ENCODE peak calls at places on chromosomes 7 and 10, in four cellular contexts. Z is H1, S is K562, V is GM12878. D is an unnamed sample.

GRCh38 chr10:98323221-98324164 is 55.5 kb upstream of the LOXL4 start:
- DNase-seq in Z (no peak), S (peak), V (no peak), D (peak)

GRCh38 chr7:121803041-121803440 is 69.9 kb upstream of the PTPRZ1 start:
- DNase-seq in S (no peak), Z (no peak), V (no peak), D (no peak)

GRCh38 chr7:133910761-133911160 is 216.4 kb upstream of the LRGUK start:
- DNase-seq in V (no peak), Z (no peak), S (no peak), D (no peak)

GRCh38 chr10:113345860-113346259 is 207.0 kb upstream of the HABP2 start:
- DNase-seq in Z (no peak), S (no peak), V (no peak), D (no peak)

GRCh38 chr10:96244354-96244753 is 27.0 kb downstream of the BLNK start:
- DNase-seq in S (no peak), Z (no peak), V (peak), D (no peak)

GRCh38 chr7:33185786-33186185 is 56.4 kb downstream of the BBS9 start:
- DNase-seq in S (peak), V (no peak), Z (no peak), D (peak)

GRCh38 chr7:23093546-23093945 is 12.0 kb upstream of the KLHL7 start:
- DNase-seq in V (no peak), S (no peak), Z (no peak), D (no peak)

GRCh38 chr10:33385686-33386085 is 51.2 kb upstream of the NRP1 start:
- DNase-seq in V (no peak), Z (no peak), S (no peak), D (no peak)

GRCh38 chr10:110802551-110803238 is 69.0 kb upstream of the PDCD4 start:
- DNase-seq in S (no peak), V (peak), Z (no peak), D (peak)

GRCh38 chr7:155540553-155540952 is 5.8 kb downstream of the CNPY1 start:
- DNase-seq in Z (no peak), S (no peak), V (no peak), D (no peak)

GRCh38 chr10:110845756-110846620 is 25.7 kb upstream of the PDCD4 start:
- DNase-seq in Z (no peak), V (no peak), S (no peak), D (peak)

GRCh38 chr7:27106181-27106905 is 3.9 kb upstream of the HOXA2 start:
- DNase-seq in Z (peak), V (no peak), S (no peak), D (no peak)

DNA sequence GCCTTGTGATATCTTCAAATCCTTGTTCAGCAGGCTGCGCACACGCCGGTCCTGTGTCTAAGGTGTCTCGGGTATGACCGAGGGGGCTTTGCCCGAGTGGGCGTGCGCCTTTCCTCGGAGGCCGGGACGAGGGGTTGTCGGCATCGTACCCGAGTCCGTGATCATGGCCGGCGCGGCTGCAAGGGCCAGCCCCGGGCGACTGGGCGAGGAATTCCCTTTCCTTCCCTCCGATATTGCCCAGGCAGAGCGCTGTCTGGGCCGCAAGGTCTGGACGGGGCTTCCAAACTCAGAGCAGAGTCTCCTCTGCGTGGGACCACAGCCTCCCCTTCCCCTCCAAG is 59.7 kb downstream of the ZNF467 start:
- DNase-seq in Z (peak), V (no peak), S (no peak), D (no peak)
- TF ChIP-seq GABPA in Z (no peak), V (no peak), S (no peak), D (no peak)

DNA sequence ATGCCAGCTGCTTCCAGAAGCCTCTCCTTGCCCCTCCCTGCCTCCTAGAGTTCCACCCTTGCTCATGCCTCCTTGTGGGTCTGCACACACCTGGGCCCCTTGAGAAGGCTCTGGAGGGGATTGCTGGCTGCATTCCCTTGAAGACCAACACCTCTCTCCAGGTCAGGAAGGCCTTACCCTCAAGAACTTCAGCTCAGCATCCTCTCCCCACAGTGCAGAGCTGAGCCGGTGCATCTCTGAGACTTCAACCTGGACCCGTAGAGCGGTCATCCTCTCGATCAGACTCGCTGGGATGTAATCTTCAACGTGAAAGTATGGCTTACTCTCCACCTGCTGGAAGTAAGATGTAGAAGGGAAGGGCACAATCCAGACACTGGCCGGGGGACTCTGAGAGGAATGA is 62.7 kb downstream of the FRMPD2 start:
- DNase-seq in V (no peak), S (no peak), Z (no peak), D (no peak)
- TF ChIP-seq CBX5 in V (no peak), S (no peak), Z (no peak), D (no peak)

DNA sequence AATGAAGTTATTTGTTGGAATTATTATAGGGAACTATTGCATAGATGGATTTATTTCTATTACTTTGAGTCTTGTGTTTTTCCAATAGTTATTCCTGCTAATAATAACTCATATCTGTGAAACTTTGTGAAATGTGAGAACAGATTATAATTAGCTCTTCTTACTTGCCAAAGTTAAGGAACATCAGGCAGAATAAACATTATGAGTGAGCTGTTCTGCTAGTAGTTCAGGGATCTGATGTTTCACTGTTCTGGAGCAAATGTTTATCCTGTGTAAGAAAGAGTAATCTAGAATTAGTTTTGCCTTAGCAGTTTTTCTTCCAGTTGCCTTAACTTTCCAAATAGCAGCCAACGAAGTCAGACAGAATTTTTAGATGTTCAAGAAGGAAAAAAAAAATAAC is 245.2 kb upstream of the PLXDC2 start:
- DNase-seq in Z (no peak), V (no peak), S (no peak), D (no peak)
- TF ChIP-seq GABPA in Z (no peak), V (no peak), S (no peak), D (no peak)

DNA sequence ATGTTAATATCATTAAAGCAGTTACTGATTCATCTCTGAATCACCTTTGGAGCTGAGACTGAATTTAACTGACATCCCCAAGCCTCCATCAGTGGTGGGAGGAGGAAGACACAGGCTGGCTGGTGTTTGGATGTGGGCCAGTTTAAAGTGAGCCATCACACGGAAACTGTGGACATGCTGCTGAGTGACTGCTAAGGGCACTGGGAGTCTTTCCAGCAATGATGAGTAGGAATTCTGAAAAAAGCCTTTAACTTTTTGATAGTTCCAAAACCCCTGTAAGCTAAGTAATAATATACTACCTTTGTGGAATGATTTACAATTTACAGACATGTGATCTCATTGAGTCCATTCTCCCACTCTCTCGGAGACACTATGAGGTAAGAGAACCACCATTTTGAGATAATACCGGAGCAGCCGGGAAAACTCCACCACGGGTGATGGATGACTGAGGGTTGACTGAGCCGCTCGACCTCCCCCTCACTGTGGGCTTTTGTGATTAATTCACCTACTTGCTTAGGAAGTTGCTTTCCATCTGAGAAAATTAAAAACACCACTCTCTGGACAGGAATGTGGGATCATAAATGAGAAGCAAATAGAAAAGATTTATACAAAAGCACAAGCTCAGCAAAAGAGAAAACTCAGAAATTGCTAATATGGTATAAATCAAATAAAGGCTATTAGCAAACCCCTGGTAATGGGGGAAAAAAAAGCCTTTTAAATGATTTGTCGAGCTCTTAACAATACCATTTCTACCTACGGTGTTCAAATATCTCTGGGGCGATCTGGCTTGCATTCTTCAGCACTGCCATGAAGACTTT is 194.8 kb downstream of the FANK1 start:
- DNase-seq in Z (no peak), S (no peak), V (no peak), D (no peak)
- TF ChIP-seq CBX5 in Z (no peak), S (no peak), V (no peak), D (no peak)

DNA sequence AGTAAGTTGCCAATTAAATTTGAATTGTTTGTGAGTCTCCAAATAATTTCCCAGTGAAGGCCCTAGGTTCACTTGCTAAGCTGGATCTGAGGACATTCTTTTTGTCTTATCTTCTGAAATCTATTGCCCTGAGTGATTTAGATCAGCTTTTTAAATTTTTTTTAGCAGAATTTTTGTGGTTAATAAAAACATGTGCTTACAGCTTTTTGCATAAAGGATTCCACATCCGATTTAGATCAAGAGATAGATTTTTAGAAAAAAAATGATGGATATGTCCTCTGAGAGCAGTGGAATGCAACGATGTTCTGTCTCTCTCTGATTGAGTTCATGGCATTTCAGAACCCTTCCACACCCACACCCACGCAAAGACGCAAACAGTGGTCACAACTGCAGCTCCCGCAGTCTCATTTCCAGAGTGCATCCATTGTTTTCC is 358.8 kb downstream of the SUGCT start:
- DNase-seq in Z (no peak), S (no peak), V (no peak), D (no peak)
- TF ChIP-seq GABPA in Z (no peak), S (no peak), V (no peak), D (no peak)

DNA sequence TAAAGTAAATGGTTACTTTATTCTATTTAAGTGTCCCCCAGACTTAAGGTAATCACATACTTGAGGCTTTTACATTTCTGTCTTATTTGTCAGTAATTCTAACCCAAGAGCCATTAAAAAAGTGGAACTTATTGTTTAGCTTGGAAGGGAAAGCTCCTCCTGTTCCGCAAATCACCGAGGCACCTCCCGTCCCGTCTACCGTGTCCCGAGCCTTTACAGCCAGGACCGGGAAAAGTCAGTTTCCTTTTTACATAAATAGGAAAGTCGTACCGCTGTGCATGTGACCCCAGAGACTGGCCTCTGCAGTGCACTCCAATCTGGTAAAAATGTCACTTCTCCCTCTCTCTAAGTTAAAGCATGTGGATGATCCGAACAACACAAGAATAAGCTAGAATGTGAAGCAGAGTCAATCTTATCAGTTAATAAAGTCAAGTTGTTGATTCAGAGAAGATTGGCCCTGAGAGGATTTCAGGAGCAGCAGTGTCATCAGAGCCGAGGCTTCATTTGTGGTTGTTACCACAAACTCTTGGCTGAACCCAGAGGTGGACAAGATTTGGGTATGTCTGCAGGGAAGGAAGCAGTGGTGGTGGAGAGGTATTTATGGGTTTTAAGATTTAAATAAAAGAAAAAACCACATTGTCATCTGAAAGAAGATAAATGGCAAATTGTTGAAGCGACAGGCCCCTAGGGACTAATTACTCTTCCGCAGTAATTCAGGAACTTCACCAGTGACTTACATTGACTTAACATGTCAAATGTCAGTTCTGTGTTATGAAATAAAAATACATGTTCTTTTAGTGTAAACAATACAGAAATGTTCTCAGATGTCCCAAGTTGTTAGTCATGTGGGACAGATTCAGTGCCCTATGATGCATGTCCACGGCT is 316.6 kb upstream of the ZNF32 start:
- DNase-seq in S (no peak), V (peak), Z (no peak), D (no peak)
- TF ChIP-seq CBX5 in S (no peak), V (no peak), Z (no peak), D (no peak)

GRCh38 chr10:132387723-132388210 is 9.2 kb upstream of the PWWP2B start:
- DNase-seq in Z (peak), V (no peak), S (peak), D (peak)
- TF ChIP-seq GABPA in Z (peak), V (no peak), S (no peak), D (no peak)

DNA sequence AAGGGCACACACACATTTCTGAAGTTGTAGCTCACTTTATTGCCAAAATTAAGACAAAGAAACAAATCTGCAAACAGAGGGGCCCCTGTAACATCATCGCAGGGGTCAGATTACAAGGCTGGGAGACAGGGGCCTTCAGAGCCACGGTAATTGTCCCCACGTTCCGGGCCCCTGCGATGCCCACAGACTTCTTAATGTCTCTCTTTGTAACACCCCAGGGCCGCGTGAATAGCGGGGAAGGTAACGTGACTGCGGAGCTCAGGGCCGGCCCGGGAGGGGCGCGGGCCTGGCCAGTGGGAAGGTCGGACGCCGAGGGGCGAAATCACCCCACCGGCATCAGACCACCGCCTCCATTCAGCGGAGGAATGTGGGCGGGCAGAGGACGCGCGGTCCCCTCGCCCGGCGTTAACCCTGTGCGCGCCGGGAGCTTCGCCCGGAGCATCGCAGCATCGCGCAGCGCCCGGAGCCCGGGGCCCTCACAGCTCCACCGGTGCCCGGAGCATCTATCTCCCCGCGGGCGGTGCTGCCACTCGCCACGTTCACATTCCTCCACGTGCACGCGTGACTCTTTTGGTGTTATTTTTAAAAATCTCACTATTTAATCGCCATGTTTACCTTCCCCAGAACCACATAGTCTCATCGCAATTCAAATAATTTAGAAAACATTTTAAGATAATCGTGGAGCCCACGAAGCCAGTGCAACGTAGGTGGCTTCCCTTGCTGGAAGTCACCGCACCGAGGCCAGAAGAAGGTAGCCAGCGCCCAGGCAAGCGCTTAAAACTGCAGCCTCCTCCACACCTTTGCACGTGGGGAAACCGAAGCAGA is 22.0 kb downstream of the FGFBP3 start:
- DNase-seq in S (no peak), Z (peak), V (no peak), D (peak)
- TF ChIP-seq CBX5 in S (no peak), Z (no peak), V (no peak), D (no peak)

DNA sequence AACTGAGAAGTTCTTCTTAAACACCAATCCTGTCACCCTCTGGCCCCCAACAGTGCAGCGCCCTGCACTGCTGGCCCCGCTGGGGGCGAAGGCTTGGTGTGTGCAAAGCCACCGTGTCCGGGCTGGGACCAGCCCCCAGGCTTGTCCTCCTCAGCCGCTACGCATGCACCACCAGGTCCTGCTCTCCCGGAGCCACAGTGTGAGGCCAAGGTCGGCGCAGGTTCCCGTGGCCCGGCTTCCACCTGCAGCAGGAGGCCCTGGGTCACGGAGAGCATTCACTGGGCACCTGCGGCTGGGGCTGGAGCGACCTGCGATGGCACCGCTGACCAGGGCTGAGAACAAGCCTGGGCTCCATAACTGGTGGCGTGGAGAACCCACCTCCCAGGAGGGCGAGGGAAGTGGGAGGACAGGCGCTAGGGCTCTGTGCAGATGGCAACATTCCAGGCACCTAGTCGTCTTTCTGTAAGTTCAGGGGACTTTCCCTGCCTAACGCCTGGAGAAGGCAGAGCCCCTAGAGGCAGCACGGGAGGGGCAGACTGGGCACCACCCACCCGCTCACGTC is 271.5 kb downstream of the ELFN1 start:
- DNase-seq in Z (no peak), S (no peak), V (no peak), D (no peak)
- TF ChIP-seq GABPA in Z (no peak), S (no peak), V (no peak), D (no peak)

DNA sequence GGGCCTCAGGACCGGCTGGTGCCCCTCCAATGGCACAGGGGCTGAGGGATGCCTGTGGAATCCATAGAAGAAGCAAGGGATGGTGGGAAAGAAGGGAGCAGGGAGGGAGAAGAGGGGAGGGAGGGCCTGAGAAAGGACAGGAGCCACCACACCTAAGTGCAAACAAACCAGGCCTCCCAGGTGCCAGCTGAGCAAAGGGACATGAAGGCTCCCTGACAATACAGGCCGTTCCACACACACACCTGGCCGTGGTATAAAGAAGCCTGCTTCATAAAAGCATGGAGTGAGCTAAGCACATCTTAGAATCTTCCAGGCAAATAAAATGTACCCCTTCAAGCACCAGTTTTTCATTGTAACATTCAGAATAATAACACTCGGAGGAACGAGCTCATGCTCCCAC is 54.0 kb downstream of the OAT start:
- DNase-seq in S (no peak), Z (no peak), V (no peak), D (no peak)
- TF ChIP-seq CBX5 in S (no peak), Z (no peak), V (no peak), D (no peak)

D was measured in HepG2.